ENCODE peak calls at places on chromosomes 2 and 18, in ten cellular contexts. S is fibroblast of the conjunctiva, L is mucosa of descending colon, P is astrocyte of the spinal cord, M is T1000, B is dorsolateral prefrontal cortex, J is AG20443, E is EH, U is fibroblast of the aortic adventitia, F is Calu3. W is an unnamed sample.

GRCh38 chr2:216596986-216597509 is 36.2 kb upstream of the IGFBP2 start:
- DNase-seq in M (no peak), B (no peak), P (no peak), F (no peak), J (peak; percentile 39), U (no peak), L (no peak), E (peak; percentile 73), S (no peak), W (peak; percentile 22)

GRCh38 chr2:150214626-150215025 is 272.8 kb downstream of the RND3 start:
- DNase-seq in M (no peak), P (no peak), L (no peak), U (no peak), S (no peak), B (no peak), J (no peak), F (peak; percentile 33), E (no peak), W (peak; percentile 6)

GRCh38 chr18:79597176-79598045 is 82.2 kb upstream of the CTDP1 start:
- DNase-seq in J (no peak), M (no peak), S (no peak), L (peak; percentile 46), B (no peak), P (no peak), F (no peak), E (no peak), U (no peak), W (no peak)

GRCh38 chr2:178949584-178949983 is 100.4 kb downstream of the CCDC141 start:
- DNase-seq in B (no peak), S (no peak), U (no peak), P (no peak), L (no peak), J (no peak), M (no peak), E (no peak), F (no peak), W (no peak)

GRCh38 chr2:12732663-12733062 is 15.9 kb downstream of the TRIB2 start:
- DNase-seq in M (no peak), P (no peak), B (no peak), E (no peak), S (no peak), L (no peak), F (no peak), J (no peak), U (no peak), W (no peak)

GRCh38 chr2:39059366-39059952 is 61.4 kb downstream of the SOS1 start:
- DNase-seq in S (peak; percentile 35), P (peak; percentile 61), E (peak; percentile 49), U (peak; percentile 76), J (peak; percentile 24), B (no peak), M (no peak), F (no peak), L (no peak), W (peak; percentile 68)

GRCh38 chr18:73352546-73352945 is 484.8 kb upstream of the NETO1 start:
- DNase-seq in E (peak; percentile 24), M (no peak), U (peak; percentile 63), F (no peak), P (peak; percentile 39), J (no peak), L (no peak), B (no peak), S (peak; percentile 75), W (no peak)

GRCh38 chr2:78024991-78025390 is 502.8 kb upstream of the LRRTM4 start:
- DNase-seq in M (no peak), E (no peak), B (no peak), J (no peak), S (no peak), F (no peak), U (no peak), L (no peak), P (no peak), W (no peak)

GRCh38 chr2:27891063-27891819 is 712 bp downstream of the BABAM2 start:
- DNase-seq in M (peak; percentile 13), U (peak; percentile 91), L (peak; percentile 89), P (peak; percentile 78), B (no peak), E (peak; percentile 55), J (peak; percentile 75), F (peak; percentile 77), S (peak; percentile 54), W (peak; percentile 83)

GRCh38 chr2:74554821-74555531 is 456 bp downstream of the DOK1 start:
- DNase-seq in F (no peak), L (peak; percentile 82), E (peak; percentile 52), P (no peak), J (peak; percentile 51), B (no peak), M (no peak), U (no peak), S (no peak), W (peak; percentile 52)

GRCh38 chr2:11662882-11663281 is 7.1 kb downstream of the NTSR2 start:
- DNase-seq in E (no peak), U (no peak), J (no peak), P (no peak), B (no peak), M (no peak), L (no peak), F (no peak), S (no peak), W (no peak)

GRCh38 chr2:122009546-122009945 is 254.1 kb downstream of the TSN start:
- DNase-seq in U (no peak), L (no peak), P (no peak), J (no peak), E (no peak), F (no peak), B (no peak), S (no peak), M (no peak), W (no peak)

GRCh38 chr2:104845552-104845931 is 8.4 kb upstream of the POU3F3 start:
- DNase-seq in U (no peak), P (peak; percentile 35), B (no peak), L (no peak), J (no peak), E (no peak), M (no peak), F (no peak), S (no peak), W (no peak)

GRCh38 chr2:30934071-30934470 is 126.8 kb upstream of the CAPN13 start:
- DNase-seq in P (no peak), J (no peak), F (no peak), S (no peak), B (peak; percentile 43), U (no peak), E (no peak), L (no peak), M (no peak), W (no peak)

GRCh38 chr18:4204151-4204720 is 250.9 kb downstream of the DLGAP1 start:
- DNase-seq in S (no peak), F (no peak), M (no peak), U (no peak), B (no peak), L (no peak), J (no peak), E (no peak), P (peak; percentile 0), W (no peak)

GRCh38 chr2:53422979-53423378 is 344.6 kb upstream of the CHAC2 start:
- DNase-seq in M (no peak), P (peak; percentile 62), S (peak; percentile 40), B (no peak), F (peak; percentile 30), L (no peak), E (peak; percentile 72), U (peak; percentile 52), J (peak; percentile 59), W (peak; percentile 71)

GRCh38 chr2:205169453-205169852 is 512.8 kb upstream of the NRP2 start:
- DNase-seq in M (no peak), L (no peak), F (no peak), B (no peak), P (no peak), E (no peak), S (no peak), J (no peak), U (no peak), W (no peak)

GRCh38 chr2:26534865-26535662 is 57.1 kb upstream of the OTOF start:
- DNase-seq in L (no peak), S (no peak), P (no peak), B (no peak), U (no peak), E (no peak), M (no peak), J (no peak), F (no peak), W (no peak)

GRCh38 chr2:129798301-129798581 is 181.2 kb upstream of the RAB6C start:
- DNase-seq in P (no peak), J (no peak), U (no peak), M (no peak), E (no peak), S (no peak), L (no peak), F (no peak), B (no peak), W (no peak)

GRCh38 chr2:119109823-119110222 is 48.7 kb downstream of the C1QL2 start:
- DNase-seq in E (no peak), P (no peak), L (no peak), J (no peak), M (no peak), B (no peak), F (no peak), S (no peak), U (no peak), W (no peak)

GRCh38 chr2:143688815-143689214 is 559.6 kb downstream of the ARHGAP15 start:
- DNase-seq in S (no peak), B (no peak), M (no peak), F (no peak), P (no peak), E (no peak), U (no peak), J (no peak), L (no peak), W (no peak)

GRCh38 chr2:108927936-108928659 is 60.9 kb downstream of the EDAR start:
- DNase-seq in E (peak; percentile 59), U (peak; percentile 69), L (no peak), B (no peak), J (peak; percentile 81), M (peak; percentile 13), F (peak; percentile 62), P (peak; percentile 46), S (peak; percentile 29), W (peak; percentile 57)